ENCODE peak calls at places on chromosomes 5 and 9, in six cellular contexts. One of them, this sample, is unnamed.

GRCh38 chr5:76548525-76549229 is 74.5 kb downstream of the F2RL2 start:
- DNase-seq in mesenteric fat pad: no peak
- DNase-seq in HTR-8/SVneo: no peak
- DNase-seq in activated naive CD4-positive, alpha-beta T cell treated with Interleukin-2 at 50 U/mL for 16 hours: no peak
- DNase-seq in posterior vena cava: no peak
- DNase-seq in fibroblast of lung: no peak
- DNase-seq in this sample: no peak

GRCh38 chr9:12554636-12555035 is 138.5 kb upstream of the TYRP1 start:
- DNase-seq in mesenteric fat pad: no peak
- DNase-seq in HTR-8/SVneo: no peak
- DNase-seq in activated naive CD4-positive, alpha-beta T cell treated with Interleukin-2 at 50 U/mL for 16 hours: no peak
- DNase-seq in posterior vena cava: no peak
- DNase-seq in fibroblast of lung: peak; percentile 31
- DNase-seq in this sample: no peak

GRCh38 chr9:134304712-134305111 is 21.5 kb upstream of the RXRA start:
- DNase-seq in mesenteric fat pad: no peak
- DNase-seq in HTR-8/SVneo: no peak
- DNase-seq in activated naive CD4-positive, alpha-beta T cell treated with Interleukin-2 at 50 U/mL for 16 hours: no peak
- DNase-seq in posterior vena cava: peak; percentile 75
- DNase-seq in fibroblast of lung: no peak
- DNase-seq in this sample: no peak

GRCh38 chr9:35996358-35996970 is 38.5 kb upstream of the OR2S2 start:
- DNase-seq in mesenteric fat pad: no peak
- DNase-seq in HTR-8/SVneo: no peak
- DNase-seq in activated naive CD4-positive, alpha-beta T cell treated with Interleukin-2 at 50 U/mL for 16 hours: no peak
- DNase-seq in posterior vena cava: no peak
- DNase-seq in fibroblast of lung: no peak
- DNase-seq in this sample: no peak

GRCh38 chr5:53480474-53481353 is at the start of gene FST:
- DNase-seq in mesenteric fat pad: no peak
- DNase-seq in HTR-8/SVneo: peak; percentile 41
- DNase-seq in activated naive CD4-positive, alpha-beta T cell treated with Interleukin-2 at 50 U/mL for 16 hours: no peak
- DNase-seq in posterior vena cava: peak; percentile 83
- DNase-seq in fibroblast of lung: peak; percentile 47
- DNase-seq in this sample: no peak

GRCh38 chr5:160640417-160640816 is 211.6 kb downstream of the ATP10B start:
- DNase-seq in mesenteric fat pad: no peak
- DNase-seq in HTR-8/SVneo: no peak
- DNase-seq in activated naive CD4-positive, alpha-beta T cell treated with Interleukin-2 at 50 U/mL for 16 hours: no peak
- DNase-seq in posterior vena cava: no peak
- DNase-seq in fibroblast of lung: no peak
- DNase-seq in this sample: no peak

GRCh38 chr9:113222482-113222841 is 1.1 kb downstream of the SLC31A1 start:
- DNase-seq in mesenteric fat pad: no peak
- DNase-seq in HTR-8/SVneo: no peak
- DNase-seq in activated naive CD4-positive, alpha-beta T cell treated with Interleukin-2 at 50 U/mL for 16 hours: no peak
- DNase-seq in posterior vena cava: no peak
- DNase-seq in fibroblast of lung: peak; percentile 43
- DNase-seq in this sample: no peak

GRCh38 chr9:69326261-69326660 is 1.2 kb downstream of the ENTREP1 start:
- DNase-seq in mesenteric fat pad: no peak
- DNase-seq in HTR-8/SVneo: no peak
- DNase-seq in activated naive CD4-positive, alpha-beta T cell treated with Interleukin-2 at 50 U/mL for 16 hours: no peak
- DNase-seq in posterior vena cava: no peak
- DNase-seq in fibroblast of lung: no peak
- DNase-seq in this sample: no peak

This sample was measured in cortex of kidney.